ENCODE peak calls at places on chromosomes 13 and 19, in six cellular contexts. L is lung, S is A549, X is lower lobe of right lung, N is body of pancreas, V is PC-3. E is an unnamed sample.

GRCh38 chr13:32432856-32433255 is 4.9 kb upstream of the N4BP2L1 start:
- ATAC-seq in L (no peak), S (no peak), X (no peak), V (no peak), N (no peak), E (no peak)

GRCh38 chr19:9891609-9892373 is 44.5 kb downstream of the OLFM2 start:
- ATAC-seq in S (no peak), N (no peak), X (no peak), V (no peak), L (no peak), E (no peak)

GRCh38 chr13:110503037-110503901 is 58.3 kb downstream of the RAB20 start:
- ATAC-seq in L (no peak), X (no peak), N (no peak), S (no peak), V (no peak), E (no peak)

GRCh38 chr19:38417544-38418506 is 8.2 kb downstream of the RASGRP4 start:
- ATAC-seq in S (peak), N (peak), V (peak), X (peak), L (peak), E (peak)

GRCh38 chr13:101417043-101417406 is 717 bp upstream of the NALCN start:
- ATAC-seq in N (peak), X (peak), S (peak), L (peak), V (peak), E (no peak)

GRCh38 chr13:102907886-102908515 is 62.2 kb downstream of the ERCC5 start:
- ATAC-seq in L (no peak), N (no peak), S (no peak), V (no peak), X (no peak), E (no peak)

GRCh38 chr13:111992911-111993310 is 74.0 kb upstream of the SOX1 start:
- ATAC-seq in V (no peak), L (no peak), S (no peak), X (no peak), N (no peak), E (no peak)

GRCh38 chr19:11171144-11171543 is 15.6 kb upstream of the SPC24 start:
- ATAC-seq in X (no peak), L (no peak), V (no peak), S (no peak), N (no peak), E (no peak)

GRCh38 chr13:112679932-112680677 is 9.7 kb upstream of the ATP11A start:
- ATAC-seq in N (no peak), V (no peak), X (peak), L (no peak), S (no peak), E (no peak)

GRCh38 chr13:52029569-52029968 is 5.1 kb downstream of the UTP14C start:
- ATAC-seq in L (no peak), V (no peak), S (no peak), X (no peak), N (no peak), E (no peak)

GRCh38 chr13:113935081-113935511 is 38.8 kb downstream of the C13orf46 start:
- ATAC-seq in S (no peak), N (no peak), V (no peak), L (no peak), X (peak), E (peak)

GRCh38 chr19:6529937-6530384 is 865 bp upstream of the TNFSF9 start:
- ATAC-seq in X (no peak), S (no peak), V (no peak), L (no peak), N (no peak), E (no peak)

GRCh38 chr13:88704600-88705275 is 1033.6 kb downstream of the SLITRK5 start:
- ATAC-seq in V (no peak), S (no peak), N (no peak), L (no peak), X (no peak), E (no peak)

GRCh38 chr13:97982286-97982685 is 28.8 kb downstream of the IPO5 start:
- ATAC-seq in X (no peak), V (no peak), N (no peak), L (no peak), S (no peak), E (no peak)

GRCh38 chr13:94344126-94344863 is 135.2 kb downstream of the DCT start:
- ATAC-seq in S (no peak), V (no peak), X (no peak), L (no peak), N (no peak), E (no peak)

GRCh38 chr13:32124743-32125142 is 93.2 kb downstream of the FRY start:
- ATAC-seq in S (no peak), X (peak), L (no peak), V (no peak), N (no peak), E (no peak)

GRCh38 chr19:35013820-35014754 is 14.0 kb downstream of the GRAMD1A start:
- ATAC-seq in X (peak), L (no peak), N (no peak), V (no peak), S (peak), E (no peak)

GRCh38 chr19:4580021-4580901 is 20.8 kb upstream of the SEMA6B start:
- ATAC-seq in X (no peak), S (no peak), V (no peak), N (no peak), L (no peak), E (no peak)

GRCh38 chr19:28949535-28949934 is 263.4 kb downstream of the UQCRFS1 start:
- ATAC-seq in N (no peak), S (no peak), V (no peak), X (no peak), L (no peak), E (no peak)

GRCh38 chr13:27022571-27023311 is 148.9 kb downstream of the USP12 start:
- ATAC-seq in X (peak), S (peak), N (no peak), V (peak), L (peak), E (peak)

GRCh38 chr13:27020415-27020814 is 151.2 kb downstream of the USP12 start:
- ATAC-seq in V (no peak), L (no peak), N (no peak), S (no peak), X (no peak), E (no peak)

GRCh38 chr13:27016871-27017270 is 154.7 kb downstream of the USP12 start:
- ATAC-seq in S (no peak), V (no peak), X (no peak), L (no peak), N (no peak), E (no peak)

GRCh38 chr13:27018230-27018875 is 153.3 kb downstream of the USP12 start:
- ATAC-seq in S (no peak), L (no peak), N (no peak), X (peak), V (no peak), E (no peak)

GRCh38 chr13:27018882-27019281 is 152.7 kb downstream of the USP12 start:
- ATAC-seq in V (no peak), X (no peak), S (no peak), N (no peak), L (no peak), E (no peak)
- H3K27ac ChIP-seq in V (no peak), X (no peak), S (no peak), N (no peak), L (no peak), E (no peak)

GRCh38 chr13:106488075-106488474 is 47.4 kb downstream of the EFNB2 start:
- ATAC-seq in N (no peak), V (no peak), X (no peak), S (no peak), L (no peak), E (no peak)

GRCh38 chr13:106488671-106489070 is 46.8 kb downstream of the EFNB2 start:
- ATAC-seq in X (no peak), N (no peak), V (no peak), S (no peak), L (no peak), E (no peak)

GRCh38 chr13:106484755-106485193 is 50.7 kb downstream of the EFNB2 start:
- ATAC-seq in V (no peak), N (no peak), S (no peak), X (peak), L (peak), E (peak)

GRCh38 chr13:106484084-106484754 is 51.2 kb downstream of the EFNB2 start:
- ATAC-seq in V (no peak), S (no peak), X (peak), L (peak), N (no peak), E (peak)

DNA sequence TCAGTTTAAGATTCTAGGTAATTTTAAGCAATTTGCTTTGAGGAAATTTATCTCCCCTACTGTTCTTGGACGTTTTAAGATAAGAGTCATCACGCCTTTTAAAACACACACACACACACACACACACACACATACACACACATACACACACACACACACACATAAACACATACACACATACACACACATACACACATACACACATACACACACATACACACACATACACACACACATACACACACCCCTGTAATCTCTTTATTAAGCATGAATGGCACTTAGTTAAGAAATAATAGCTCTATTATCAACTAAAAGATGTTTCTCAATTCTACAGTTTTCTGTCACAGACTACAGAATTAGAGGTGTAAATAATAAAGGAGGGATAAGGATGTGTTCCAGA is 49.2 kb downstream of the EFNB2 start:
- ATAC-seq in S (no peak), X (no peak), N (no peak), L (no peak), V (no peak), E (no peak)
- H3K27ac ChIP-seq in S (no peak), X (no peak), N (no peak), L (no peak), V (no peak), E (peak)

DNA sequence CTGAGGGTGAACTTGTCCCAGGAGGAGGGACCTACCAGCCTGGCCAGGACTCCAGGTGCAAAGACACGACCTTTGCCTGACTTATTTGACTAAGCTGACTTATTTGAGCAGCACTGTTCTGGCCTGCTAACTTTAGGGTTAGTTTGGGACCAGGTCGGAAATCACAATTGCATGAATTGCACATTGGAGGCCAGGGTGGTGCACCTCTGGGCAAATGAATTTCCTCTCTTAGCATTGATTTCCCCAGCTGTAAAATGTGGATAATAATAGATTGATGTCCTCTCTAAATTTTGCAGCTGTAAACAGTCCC is 1.4 kb upstream of the BST2 start:
- ATAC-seq in N (no peak), L (no peak), S (no peak), X (no peak), V (no peak), E (no peak)
- H3K27ac ChIP-seq in N (no peak), L (peak), S (no peak), X (peak), V (no peak), E (peak)

GRCh38 chr19:19444694-19445155 is 39.2 kb downstream of the GATAD2A start:
- ATAC-seq in N (no peak), V (peak), X (peak), S (no peak), L (no peak), E (no peak)
- H3K27ac ChIP-seq in N (no peak), V (no peak), X (peak), S (no peak), L (peak), E (no peak)

GRCh38 chr19:53545271-53546065 is 7.5 kb downstream of the ZNF331 start:
- ATAC-seq in S (peak), X (peak), L (peak), V (peak), N (no peak), E (no peak)

GRCh38 chr19:53546766-53547541 is 9.0 kb downstream of the ZNF331 start:
- ATAC-seq in L (no peak), N (no peak), S (no peak), V (no peak), X (no peak), E (no peak)

GRCh38 chr19:53553159-53553558 is 15.2 kb downstream of the ZNF331 start:
- ATAC-seq in L (no peak), V (no peak), N (no peak), X (no peak), S (no peak), E (no peak)

GRCh38 chr19:53552001-53552721 is 14.2 kb downstream of the ZNF331 start:
- ATAC-seq in N (no peak), L (no peak), V (no peak), X (no peak), S (no peak), E (no peak)

DNA sequence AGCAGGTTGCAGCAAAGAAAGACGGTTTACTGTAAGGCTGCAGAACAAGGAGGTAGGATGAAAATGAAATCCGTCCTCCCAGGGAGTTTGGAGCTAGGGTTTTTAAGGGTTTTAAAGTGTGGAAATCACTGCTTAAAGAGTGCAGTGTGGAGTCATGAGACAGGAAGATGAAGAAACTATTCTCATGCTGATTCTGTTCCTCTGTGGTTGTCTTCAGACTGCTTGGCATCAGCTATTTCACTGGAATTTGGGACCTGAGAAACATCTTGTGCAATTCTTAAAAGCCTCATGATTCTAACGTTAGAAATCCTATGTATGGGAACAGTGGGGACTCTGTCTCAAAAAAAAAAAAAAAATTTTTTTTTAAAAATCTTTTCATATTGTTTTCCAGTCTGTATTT is 11.4 kb downstream of the ZNF331 start:
- ATAC-seq in V (no peak), L (no peak), S (no peak), N (no peak), X (peak), E (peak)
- H3K27ac ChIP-seq in V (no peak), L (peak), S (no peak), N (no peak), X (peak), E (peak)

GRCh38 chr19:42442833-42443232 is at the start of gene CXCL17:
- ATAC-seq in X (peak), S (no peak), V (no peak), L (peak), N (peak), E (no peak)
- H3K27ac ChIP-seq in X (peak), S (peak), V (peak), L (peak), N (peak), E (no peak)